ENCODE peak calls at places on chromosomes 2 and 18, in five cellular contexts. One of them, this sample, is unnamed.

GRCh38 chr2:193561054-193561453 is 1366.3 kb upstream of the TMEFF2 start:
- DNase-seq in tibial artery: no peak
- DNase-seq in cardiac muscle cell: no peak
- DNase-seq in endothelial cell: no peak
- DNase-seq in transverse colon: no peak
- DNase-seq in this sample: no peak

GRCh38 chr2:239959059-239959971 is 65.8 kb downstream of the NDUFA10 start:
- DNase-seq in transverse colon: no peak
- DNase-seq in tibial artery: no peak
- DNase-seq in endothelial cell: no peak
- DNase-seq in cardiac muscle cell: peak
- DNase-seq in this sample: no peak

GRCh38 chr18:34121157-34121807 is 103.4 kb downstream of the NOL4 start:
- DNase-seq in tibial artery: no peak
- DNase-seq in cardiac muscle cell: peak
- DNase-seq in transverse colon: no peak
- DNase-seq in endothelial cell: no peak
- DNase-seq in this sample: no peak

GRCh38 chr2:220687231-220687843 is 884.8 kb downstream of the EPHA4 start:
- DNase-seq in transverse colon: peak
- DNase-seq in endothelial cell: peak
- DNase-seq in tibial artery: peak
- DNase-seq in cardiac muscle cell: peak
- DNase-seq in this sample: peak

GRCh38 chr2:40466926-40467325 is 15.0 kb upstream of the SLC8A1 start:
- DNase-seq in tibial artery: no peak
- DNase-seq in endothelial cell: no peak
- DNase-seq in cardiac muscle cell: no peak
- DNase-seq in transverse colon: no peak
- DNase-seq in this sample: peak

GRCh38 chr2:240407090-240407489 is 28.4 kb upstream of the GPC1 start:
- DNase-seq in transverse colon: no peak
- DNase-seq in tibial artery: peak
- DNase-seq in cardiac muscle cell: no peak
- DNase-seq in endothelial cell: no peak
- DNase-seq in this sample: no peak

GRCh38 chr2:225937625-225938024 is 538.1 kb downstream of the NYAP2 start:
- DNase-seq in tibial artery: no peak
- DNase-seq in endothelial cell: no peak
- DNase-seq in cardiac muscle cell: peak
- DNase-seq in transverse colon: no peak
- DNase-seq in this sample: no peak

GRCh38 chr2:224466315-224466714 is 64.4 kb upstream of the FAM124B start:
- DNase-seq in cardiac muscle cell: no peak
- DNase-seq in tibial artery: no peak
- DNase-seq in transverse colon: no peak
- DNase-seq in endothelial cell: no peak
- DNase-seq in this sample: no peak

GRCh38 chr2:160039166-160039903 is 23.1 kb downstream of the PLA2R1 start:
- DNase-seq in tibial artery: peak
- DNase-seq in endothelial cell: no peak
- DNase-seq in cardiac muscle cell: peak
- DNase-seq in transverse colon: no peak
- DNase-seq in this sample: no peak

This sample was measured in NCI-H2227 treated with DMSO at 0.1 percent for 48 hours.